ENCODE peak calls at places on chromosome 21, in seven cellular contexts. O, A, U, F, X, K and E are unnamed samples.

GRCh38 chr21:42579456-42580075 is 65.9 kb downstream of the SLC37A1 start:
- DNase-seq in X (no peak), O (peak; percentile 19), F (peak; percentile 17), K (no peak), U (no peak), A (no peak), E (no peak)

GRCh38 chr21:41766883-41767605 is at the start of gene RIPK4:
- DNase-seq in A (no peak), X (peak; percentile 53), F (peak; percentile 74), U (no peak), O (peak; percentile 94), K (no peak), E (peak; percentile 30)

GRCh38 chr21:31395268-31395667 is 51.2 kb upstream of the TIAM1 start:
- DNase-seq in O (no peak), A (no peak), F (no peak), K (no peak), U (no peak), X (no peak), E (no peak)

GRCh38 chr21:41753001-41753725 is 13.7 kb downstream of the RIPK4 start:
- DNase-seq in U (no peak), F (no peak), O (no peak), X (no peak), A (no peak), K (no peak), E (no peak)

GRCh38 chr21:26199471-26199870 is 28.9 kb upstream of the APP start:
- DNase-seq in F (no peak), U (no peak), K (no peak), X (no peak), O (no peak), A (no peak), E (no peak)

GRCh38 chr21:40404319-40404906 is 442.5 kb downstream of the DSCAM start:
- DNase-seq in U (no peak), A (no peak), X (no peak), K (no peak), F (no peak), O (no peak), E (no peak)

GRCh38 chr21:45322960-45323461 is 35.3 kb upstream of the POFUT2 start:
- DNase-seq in U (no peak), O (no peak), A (no peak), K (no peak), F (no peak), X (no peak), E (no peak)

GRCh38 chr21:32653326-32653901 is 41.2 kb upstream of the CFAP298 start:
- DNase-seq in F (no peak), O (no peak), K (peak; percentile 73), X (peak; percentile 17), A (no peak), U (peak; percentile 5), E (no peak)

GRCh38 chr21:35226302-35226701 is 177.2 kb upstream of the RUNX1 start:
- DNase-seq in U (no peak), X (no peak), O (no peak), K (no peak), A (no peak), F (no peak), E (no peak)

GRCh38 chr21:38944903-38945302 is 139.2 kb downstream of the ETS2 start:
- DNase-seq in X (no peak), F (no peak), U (no peak), O (no peak), A (no peak), K (no peak), E (no peak)

GRCh38 chr21:32974653-32975052 is 51.1 kb upstream of the OLIG2 start:
- DNase-seq in O (no peak), A (no peak), X (no peak), K (no peak), U (no peak), F (no peak), E (no peak)

GRCh38 chr21:42081138-42081537 is 10.0 kb downstream of the UMODL1 start:
- DNase-seq in A (no peak), X (no peak), K (no peak), F (no peak), O (no peak), U (no peak), E (no peak)

GRCh38 chr21:43362306-43362927 is 64.5 kb downstream of the SIK1 start:
- DNase-seq in K (peak; percentile 45), X (peak; percentile 72), O (peak; percentile 63), A (no peak), U (no peak), F (peak; percentile 78), E (peak; percentile 57)

GRCh38 chr21:26061437-26061836 is 109.1 kb downstream of the APP start:
- DNase-seq in F (no peak), A (no peak), X (no peak), O (no peak), U (no peak), K (no peak), E (no peak)

GRCh38 chr21:33302796-33303195 is 22.0 kb upstream of the IFNAR1 start:
- DNase-seq in K (no peak), A (no peak), U (no peak), F (no peak), O (no peak), X (no peak), E (no peak)

GRCh38 chr21:41098076-41098475 is 69.9 kb upstream of the BACE2 start:
- DNase-seq in X (no peak), K (no peak), O (no peak), U (no peak), F (no peak), A (no peak), E (no peak)

GRCh38 chr21:45015469-45015860 is 58.9 kb upstream of the ADARB1 start:
- DNase-seq in F (no peak), O (peak; percentile 11), U (no peak), K (no peak), A (no peak), X (no peak), E (no peak)

GRCh38 chr21:25456672-25457071 is 150.6 kb downstream of the MRPL39 start:
- DNase-seq in O (no peak), U (no peak), X (no peak), K (no peak), F (peak; percentile 58), A (no peak), E (peak; percentile 18)

GRCh38 chr21:16427587-16428087 is 697.9 kb downstream of the USP25 start:
- DNase-seq in K (no peak), A (no peak), X (no peak), F (no peak), U (no peak), O (no peak), E (no peak)

GRCh38 chr21:34502480-34503106 is 9.4 kb downstream of the KCNE1 start:
- DNase-seq in K (no peak), U (no peak), A (no peak), F (no peak), O (no peak), X (no peak), E (no peak)

GRCh38 chr21:18204931-18205330 is 39.7 kb upstream of the CHODL start:
- DNase-seq in X (no peak), F (no peak), K (peak; percentile 3), U (no peak), O (no peak), A (no peak), E (no peak)

GRCh38 chr21:15749045-15749867 is 19.5 kb downstream of the USP25 start:
- DNase-seq in O (no peak), U (no peak), X (no peak), F (no peak), K (no peak), A (no peak), E (no peak)

GRCh38 chr21:33975548-33976081 is 60.0 kb upstream of the ATP5PO start:
- DNase-seq in K (peak; percentile 85), O (no peak), X (peak; percentile 61), U (no peak), F (peak; percentile 74), A (no peak), E (no peak)

GRCh38 chr21:42218836-42219605 is at the start of gene ABCG1:
- DNase-seq in K (no peak), X (peak; percentile 58), U (peak; percentile 53), O (peak; percentile 82), A (no peak), F (peak; percentile 70), E (no peak)

GRCh38 chr21:46295177-46295711 is 9.1 kb downstream of the YBEY start:
- DNase-seq in U (no peak), X (peak; percentile 10), K (peak; percentile 34), O (no peak), F (no peak), A (no peak), E (no peak)

GRCh38 chr21:38798481-38798882 is 7.2 kb upstream of the ETS2 start:
- DNase-seq in F (no peak), U (no peak), A (no peak), K (no peak), X (no peak), O (peak; percentile 84), E (no peak)

GRCh38 chr21:32807717-32808380 is 36.3 kb upstream of the PAXBP1 start:
- DNase-seq in F (no peak), O (no peak), A (no peak), X (no peak), K (no peak), U (peak; percentile 20), E (no peak)

GRCh38 chr21:32728455-32729237 is 833 bp upstream of the SYNJ1 start:
- DNase-seq in K (no peak), X (no peak), O (no peak), U (no peak), F (no peak), A (no peak), E (no peak)

GRCh38 chr21:44516828-44517174 is 23.2 kb downstream of the KRTAP10-1 start:
- DNase-seq in A (no peak), U (no peak), F (no peak), O (peak; percentile 1), K (no peak), X (no peak), E (no peak)

GRCh38 chr21:33199516-33200217 is 30.1 kb upstream of the IFNAR2 start:
- DNase-seq in K (peak; percentile 86), U (peak; percentile 72), O (no peak), X (peak; percentile 76), F (peak; percentile 65), A (peak; percentile 77), E (peak; percentile 63)

GRCh38 chr21:45508607-45509565 is 33.4 kb downstream of the SLC19A1 start:
- DNase-seq in A (no peak), K (no peak), O (peak; percentile 24), F (no peak), X (no peak), U (no peak), E (no peak)

GRCh38 chr21:32426066-32426465 is 13.6 kb downstream of the EVA1C start:
- DNase-seq in F (no peak), O (no peak), A (no peak), X (no peak), K (no peak), U (no peak), E (no peak)

GRCh38 chr21:32456497-32456918 is 44.0 kb downstream of the EVA1C start:
- DNase-seq in X (no peak), O (no peak), A (no peak), U (no peak), K (no peak), F (no peak), E (no peak)

GRCh38 chr21:42066521-42066920 is 4.6 kb upstream of the UMODL1 start:
- DNase-seq in K (no peak), X (no peak), F (no peak), O (peak; percentile 17), U (no peak), A (no peak), E (no peak)

GRCh38 chr21:33846141-33846540 is 69.5 kb downstream of the ATP5PO start:
- DNase-seq in K (no peak), O (no peak), F (no peak), A (no peak), U (no peak), X (no peak), E (no peak)

GRCh38 chr21:38839683-38840286 is 34.1 kb downstream of the ETS2 start:
- DNase-seq in U (no peak), A (peak; percentile 93), F (no peak), K (no peak), X (no peak), O (no peak), E (no peak)

GRCh38 chr21:25313891-25314646 is 293.2 kb downstream of the MRPL39 start:
- DNase-seq in X (no peak), O (no peak), A (peak; percentile 53), F (no peak), U (no peak), K (peak; percentile 28), E (no peak)